ENCODE peak calls at places on chromosomes 13 and 19, in six cellular contexts. One of them, this sample, is unnamed.

GRCh38 chr19:5104871-5105351 is 136.0 kb downstream of the KDM4B start:
- ATAC-seq in A549: no peak
- ATAC-seq in HepG2: peak; percentile 79
- ATAC-seq in HCT116: no peak
- ATAC-seq in body of pancreas: peak; percentile 74
- ATAC-seq in gastrocnemius medialis: no peak
- ATAC-seq in this sample: no peak

GRCh38 chr19:39679791-39680168 is 24.1 kb downstream of the LGALS16 start:
- ATAC-seq in A549: peak; percentile 31
- ATAC-seq in HepG2: no peak
- ATAC-seq in HCT116: no peak
- ATAC-seq in body of pancreas: no peak
- ATAC-seq in gastrocnemius medialis: no peak
- ATAC-seq in this sample: no peak

GRCh38 chr19:47186337-47187022 is 44.5 kb downstream of the BBC3 start:
- ATAC-seq in A549: no peak
- ATAC-seq in HepG2: no peak
- ATAC-seq in HCT116: no peak
- ATAC-seq in body of pancreas: no peak
- ATAC-seq in gastrocnemius medialis: no peak
- ATAC-seq in this sample: no peak

GRCh38 chr13:100112186-100112838 is 23.4 kb downstream of the PCCA start:
- ATAC-seq in A549: no peak
- ATAC-seq in HepG2: peak; percentile 98
- ATAC-seq in HCT116: no peak
- ATAC-seq in body of pancreas: peak; percentile 83
- ATAC-seq in gastrocnemius medialis: no peak
- ATAC-seq in this sample: no peak

GRCh38 chr19:42130254-42130573 is 2.0 kb downstream of the POU2F2 start:
- ATAC-seq in A549: no peak
- ATAC-seq in HepG2: no peak
- ATAC-seq in HCT116: no peak
- ATAC-seq in body of pancreas: no peak
- ATAC-seq in gastrocnemius medialis: no peak
- ATAC-seq in this sample: no peak

GRCh38 chr19:1942078-1942933 is 1.3 kb downstream of the CSNK1G2 start:
- ATAC-seq in A549: peak; percentile 64
- ATAC-seq in HepG2: peak; percentile 83
- ATAC-seq in HCT116: peak; percentile 50
- ATAC-seq in body of pancreas: peak; percentile 59
- ATAC-seq in gastrocnemius medialis: peak; percentile 12
- ATAC-seq in this sample: peak; percentile 27

GRCh38 chr13:66528139-66528538 is 702.0 kb downstream of the PCDH9 start:
- ATAC-seq in A549: no peak
- ATAC-seq in HepG2: no peak
- ATAC-seq in HCT116: no peak
- ATAC-seq in body of pancreas: no peak
- ATAC-seq in gastrocnemius medialis: no peak
- ATAC-seq in this sample: no peak

GRCh38 chr19:7554565-7554964 is 19.0 kb downstream of the PNPLA6 start:
- ATAC-seq in A549: no peak
- ATAC-seq in HepG2: no peak
- ATAC-seq in HCT116: no peak
- ATAC-seq in body of pancreas: no peak
- ATAC-seq in gastrocnemius medialis: no peak
- ATAC-seq in this sample: no peak

GRCh38 chr13:25148005-25148798 is 23.9 kb downstream of the AMER2 start:
- ATAC-seq in A549: no peak
- ATAC-seq in HepG2: no peak
- ATAC-seq in HCT116: no peak
- ATAC-seq in body of pancreas: no peak
- ATAC-seq in gastrocnemius medialis: no peak
- ATAC-seq in this sample: no peak

GRCh38 chr13:102131246-102131645 is 270.6 kb downstream of the FGF14 start:
- ATAC-seq in A549: no peak
- ATAC-seq in HepG2: no peak
- ATAC-seq in HCT116: no peak
- ATAC-seq in body of pancreas: no peak
- ATAC-seq in gastrocnemius medialis: no peak
- ATAC-seq in this sample: no peak

GRCh38 chr19:51357952-51358351 is 8.2 kb downstream of the ETFB start:
- ATAC-seq in A549: no peak
- ATAC-seq in HepG2: no peak
- ATAC-seq in HCT116: no peak
- ATAC-seq in body of pancreas: no peak
- ATAC-seq in gastrocnemius medialis: no peak
- ATAC-seq in this sample: no peak

GRCh38 chr13:21427741-21428140 is 31.4 kb downstream of the ZDHHC20 start:
- ATAC-seq in A549: no peak
- ATAC-seq in HepG2: peak; percentile 28
- ATAC-seq in HCT116: no peak
- ATAC-seq in body of pancreas: no peak
- ATAC-seq in gastrocnemius medialis: no peak
- ATAC-seq in this sample: no peak

GRCh38 chr19:4197625-4198466 is 15.4 kb downstream of the ANKRD24 start:
- ATAC-seq in A549: peak; percentile 55
- ATAC-seq in HepG2: no peak
- ATAC-seq in HCT116: no peak
- ATAC-seq in body of pancreas: peak; percentile 52
- ATAC-seq in gastrocnemius medialis: no peak
- ATAC-seq in this sample: no peak

GRCh38 chr19:4108767-4109625 is 14.9 kb downstream of the MAP2K2 start:
- ATAC-seq in A549: no peak
- ATAC-seq in HepG2: no peak
- ATAC-seq in HCT116: no peak
- ATAC-seq in body of pancreas: no peak
- ATAC-seq in gastrocnemius medialis: no peak
- ATAC-seq in this sample: no peak

GRCh38 chr13:36258831-36259230 is 38.8 kb downstream of the CCDC169 start:
- ATAC-seq in A549: no peak
- ATAC-seq in HepG2: no peak
- ATAC-seq in HCT116: no peak
- ATAC-seq in body of pancreas: no peak
- ATAC-seq in gastrocnemius medialis: no peak
- ATAC-seq in this sample: no peak

DNA sequence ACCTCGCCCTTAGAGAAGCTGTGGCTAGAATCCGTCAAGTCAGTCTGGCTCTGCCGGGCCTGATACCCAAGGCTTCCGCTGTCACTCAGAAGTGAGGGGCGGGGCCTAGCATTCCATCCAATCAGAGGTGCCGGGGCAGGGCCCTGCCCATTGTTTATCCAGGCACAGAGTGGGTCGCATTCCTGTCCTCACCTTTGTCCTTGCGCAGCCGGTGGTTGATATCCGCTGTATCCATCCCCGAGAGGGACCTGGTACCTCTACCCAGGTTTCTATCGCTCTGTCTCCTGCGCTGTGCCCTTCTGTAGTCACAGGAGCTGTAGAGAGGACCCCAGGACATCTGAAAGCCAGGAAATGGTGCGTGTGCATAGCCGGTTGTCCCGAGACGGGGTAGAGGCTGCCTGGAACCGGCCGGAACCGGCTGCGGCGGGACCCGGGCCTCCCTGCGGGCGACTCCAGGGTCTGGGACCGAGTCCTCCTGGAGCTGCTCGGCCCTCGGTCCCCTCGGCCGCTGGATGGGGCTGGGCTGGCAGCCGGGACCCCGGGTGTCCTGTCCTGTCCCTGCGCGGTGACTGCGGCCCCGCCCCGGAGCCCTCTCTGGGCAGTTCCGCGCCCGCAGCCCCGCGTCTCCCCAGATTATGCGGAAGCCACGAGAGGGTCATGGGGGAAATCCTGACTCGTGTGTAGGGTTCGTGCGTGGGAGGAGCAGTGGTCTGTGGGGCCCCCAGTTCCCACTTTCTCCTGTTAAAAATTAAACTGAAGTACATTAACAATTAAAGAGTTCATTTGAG is at the start of gene ZNF763:
- ATAC-seq in A549: no peak
- ATAC-seq in HepG2: peak; percentile 88
- ATAC-seq in HCT116: no peak
- ATAC-seq in body of pancreas: peak; percentile 96
- ATAC-seq in gastrocnemius medialis: peak; percentile 98
- ATAC-seq in this sample: peak; percentile 98
- TF ChIP-seq POLR2A in A549: no peak
- TF ChIP-seq POLR2A in HepG2: no peak
- TF ChIP-seq POLR2A in HCT116: no peak
- TF ChIP-seq POLR2A in body of pancreas: peak; percentile 75
- TF ChIP-seq POLR2A in gastrocnemius medialis: peak; percentile 56
- TF ChIP-seq POLR2A in this sample: peak; percentile 29

GRCh38 chr19:45864629-45865082 is 530 bp downstream of the FOXA3 start:
- ATAC-seq in A549: no peak
- ATAC-seq in HepG2: no peak
- ATAC-seq in HCT116: no peak
- ATAC-seq in body of pancreas: no peak
- ATAC-seq in gastrocnemius medialis: no peak
- ATAC-seq in this sample: no peak

GRCh38 chr19:45863335-45863839 is 440 bp upstream of the SYMPK start:
- ATAC-seq in A549: no peak
- ATAC-seq in HepG2: peak; percentile 5
- ATAC-seq in HCT116: no peak
- ATAC-seq in body of pancreas: no peak
- ATAC-seq in gastrocnemius medialis: peak; percentile 4
- ATAC-seq in this sample: no peak

GRCh38 chr19:45862271-45862563 is 730 bp downstream of the SYMPK start:
- ATAC-seq in A549: no peak
- ATAC-seq in HepG2: no peak
- ATAC-seq in HCT116: no peak
- ATAC-seq in body of pancreas: no peak
- ATAC-seq in gastrocnemius medialis: peak; percentile 20
- ATAC-seq in this sample: no peak

GRCh38 chr19:45863840-45864628 is at the start of gene FOXA3:
- ATAC-seq in A549: peak; percentile 68
- ATAC-seq in HepG2: peak; percentile 80
- ATAC-seq in HCT116: peak; percentile 65
- ATAC-seq in body of pancreas: peak; percentile 76
- ATAC-seq in gastrocnemius medialis: no peak
- ATAC-seq in this sample: peak; percentile 19

GRCh38 chr19:45862564-45863334 is at the start of gene SYMPK:
- ATAC-seq in A549: peak; percentile 92
- ATAC-seq in HepG2: peak; percentile 93
- ATAC-seq in HCT116: peak; percentile 91
- ATAC-seq in body of pancreas: peak; percentile 94
- ATAC-seq in gastrocnemius medialis: peak; percentile 99
- ATAC-seq in this sample: peak; percentile 99
- TF ChIP-seq POLR2A in A549: peak; percentile 59
- TF ChIP-seq POLR2A in HepG2: no peak
- TF ChIP-seq POLR2A in HCT116: peak; percentile 52
- TF ChIP-seq POLR2A in body of pancreas: peak; percentile 78
- TF ChIP-seq POLR2A in gastrocnemius medialis: peak; percentile 62
- TF ChIP-seq POLR2A in this sample: peak; percentile 49

GRCh38 chr13:99012539-99012938 is 34.7 kb upstream of the DOCK9 start:
- ATAC-seq in A549: no peak
- ATAC-seq in HepG2: no peak
- ATAC-seq in HCT116: no peak
- ATAC-seq in body of pancreas: no peak
- ATAC-seq in gastrocnemius medialis: no peak
- ATAC-seq in this sample: no peak

GRCh38 chr13:99014391-99014988 is 36.6 kb upstream of the DOCK9 start:
- ATAC-seq in A549: no peak
- ATAC-seq in HepG2: no peak
- ATAC-seq in HCT116: no peak
- ATAC-seq in body of pancreas: no peak
- ATAC-seq in gastrocnemius medialis: no peak
- ATAC-seq in this sample: no peak

GRCh38 chr13:99015606-99016520 is 38.0 kb upstream of the DOCK9 start:
- ATAC-seq in A549: no peak
- ATAC-seq in HepG2: no peak
- ATAC-seq in HCT116: no peak
- ATAC-seq in body of pancreas: no peak
- ATAC-seq in gastrocnemius medialis: no peak
- ATAC-seq in this sample: no peak

GRCh38 chr13:99009987-99010551 is 32.2 kb upstream of the DOCK9 start:
- ATAC-seq in A549: no peak
- ATAC-seq in HepG2: no peak
- ATAC-seq in HCT116: no peak
- ATAC-seq in body of pancreas: no peak
- ATAC-seq in gastrocnemius medialis: no peak
- ATAC-seq in this sample: no peak

GRCh38 chr13:99013951-99014350 is 36.1 kb upstream of the DOCK9 start:
- ATAC-seq in A549: no peak
- ATAC-seq in HepG2: no peak
- ATAC-seq in HCT116: no peak
- ATAC-seq in body of pancreas: no peak
- ATAC-seq in gastrocnemius medialis: no peak
- ATAC-seq in this sample: no peak
- TF ChIP-seq POLR2A in A549: no peak
- TF ChIP-seq POLR2A in HepG2: no peak
- TF ChIP-seq POLR2A in HCT116: no peak
- TF ChIP-seq POLR2A in body of pancreas: no peak
- TF ChIP-seq POLR2A in gastrocnemius medialis: no peak
- TF ChIP-seq POLR2A in this sample: no peak

GRCh38 chr19:40778045-40778864 is at the start of gene RAB4B:
- ATAC-seq in A549: peak; percentile 83
- ATAC-seq in HepG2: peak; percentile 88
- ATAC-seq in HCT116: peak; percentile 84
- ATAC-seq in body of pancreas: peak; percentile 93
- ATAC-seq in gastrocnemius medialis: peak; percentile 92
- ATAC-seq in this sample: peak; percentile 95

GRCh38 chr19:40776364-40776763 is 1.0 kb downstream of the MIA start:
- ATAC-seq in A549: no peak
- ATAC-seq in HepG2: no peak
- ATAC-seq in HCT116: no peak
- ATAC-seq in body of pancreas: no peak
- ATAC-seq in gastrocnemius medialis: no peak
- ATAC-seq in this sample: no peak

GRCh38 chr19:40776966-40777794 is 867 bp upstream of the RAB4B start:
- ATAC-seq in A549: peak; percentile 73
- ATAC-seq in HepG2: peak; percentile 78
- ATAC-seq in HCT116: peak; percentile 72
- ATAC-seq in body of pancreas: peak; percentile 77
- ATAC-seq in gastrocnemius medialis: peak; percentile 87
- ATAC-seq in this sample: peak; percentile 86

GRCh38 chr19:40778865-40779284 is 828 bp downstream of the RAB4B start:
- ATAC-seq in A549: no peak
- ATAC-seq in HepG2: no peak
- ATAC-seq in HCT116: no peak
- ATAC-seq in body of pancreas: no peak
- ATAC-seq in gastrocnemius medialis: no peak
- ATAC-seq in this sample: no peak

DNA sequence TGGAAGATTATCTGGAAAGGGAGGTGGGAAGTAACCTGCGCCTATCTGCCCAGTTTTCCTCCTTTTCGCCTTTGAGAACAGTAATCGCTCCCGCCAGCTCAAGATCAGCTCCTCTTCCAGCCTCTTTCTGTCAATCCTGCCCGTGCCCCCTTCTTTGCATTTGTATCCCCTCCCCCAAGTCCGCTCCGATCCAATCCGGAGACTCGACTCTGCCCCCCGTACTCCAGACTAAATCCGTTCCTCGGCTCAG is 327 bp upstream of the RAB4B start:
- ATAC-seq in A549: peak; percentile 86
- ATAC-seq in HepG2: no peak
- ATAC-seq in HCT116: no peak
- ATAC-seq in body of pancreas: no peak
- ATAC-seq in gastrocnemius medialis: no peak
- ATAC-seq in this sample: no peak
- TF ChIP-seq POLR2A in A549: no peak
- TF ChIP-seq POLR2A in HepG2: no peak
- TF ChIP-seq POLR2A in HCT116: no peak
- TF ChIP-seq POLR2A in body of pancreas: peak; percentile 83
- TF ChIP-seq POLR2A in gastrocnemius medialis: peak; percentile 76
- TF ChIP-seq POLR2A in this sample: no peak

This sample was measured in gastroesophageal sphincter.